ENCODE peak calls at places on chromosomes 12 and 14, in nine cellular contexts. One of them, this sample, is unnamed.

GRCh38 chr12:74292351-74293194 is 245.1 kb upstream of the ATXN7L3B start:
- DNase-seq in tibial nerve: no peak
- DNase-seq in Karpas-422: no peak
- DNase-seq in HCT116: no peak
- DNase-seq in endodermal cell: peak; percentile 73
- DNase-seq in mammary epithelial cell: no peak
- DNase-seq in GM23338: peak; percentile 43
- DNase-seq in mucosa of descending colon: no peak
- DNase-seq in psoas muscle: no peak
- DNase-seq in this sample: no peak

GRCh38 chr12:50110762-50111416 is 1.1 kb upstream of the COX14 start:
- DNase-seq in tibial nerve: no peak
- DNase-seq in Karpas-422: peak; percentile 95
- DNase-seq in HCT116: no peak
- DNase-seq in endodermal cell: peak; percentile 92
- DNase-seq in mammary epithelial cell: peak; percentile 28
- DNase-seq in GM23338: peak; percentile 70
- DNase-seq in mucosa of descending colon: peak; percentile 86
- DNase-seq in psoas muscle: peak; percentile 92
- DNase-seq in this sample: no peak

GRCh38 chr12:49922349-49923034 is 18.8 kb upstream of the FAIM2 start:
- DNase-seq in tibial nerve: no peak
- DNase-seq in Karpas-422: no peak
- DNase-seq in HCT116: no peak
- DNase-seq in endodermal cell: peak; percentile 43
- DNase-seq in mammary epithelial cell: no peak
- DNase-seq in GM23338: no peak
- DNase-seq in mucosa of descending colon: no peak
- DNase-seq in psoas muscle: peak; percentile 61
- DNase-seq in this sample: no peak

GRCh38 chr12:70756791-70757190 is 119.6 kb upstream of the PTPRB start:
- DNase-seq in tibial nerve: no peak
- DNase-seq in Karpas-422: no peak
- DNase-seq in HCT116: no peak
- DNase-seq in endodermal cell: no peak
- DNase-seq in mammary epithelial cell: no peak
- DNase-seq in GM23338: no peak
- DNase-seq in mucosa of descending colon: no peak
- DNase-seq in psoas muscle: no peak
- DNase-seq in this sample: no peak

GRCh38 chr12:510071-510825 is 50.5 kb downstream of the B4GALNT3 start:
- DNase-seq in tibial nerve: no peak
- DNase-seq in Karpas-422: no peak
- DNase-seq in HCT116: no peak
- DNase-seq in endodermal cell: peak; percentile 96
- DNase-seq in mammary epithelial cell: peak; percentile 21
- DNase-seq in GM23338: peak; percentile 58
- DNase-seq in mucosa of descending colon: peak; percentile 79
- DNase-seq in psoas muscle: no peak
- DNase-seq in this sample: no peak

GRCh38 chr14:38208825-38209562 is 1.3 kb downstream of the SSTR1 start:
- DNase-seq in tibial nerve: no peak
- DNase-seq in Karpas-422: no peak
- DNase-seq in HCT116: no peak
- DNase-seq in endodermal cell: peak; percentile 83
- DNase-seq in mammary epithelial cell: no peak
- DNase-seq in GM23338: peak; percentile 70
- DNase-seq in mucosa of descending colon: peak; percentile 74
- DNase-seq in psoas muscle: peak; percentile 53
- DNase-seq in this sample: no peak

GRCh38 chr12:26831959-26832816 is 806 bp downstream of the ITPR2 start:
- DNase-seq in tibial nerve: peak; percentile 40
- DNase-seq in Karpas-422: peak; percentile 95
- DNase-seq in HCT116: peak; percentile 19
- DNase-seq in endodermal cell: peak; percentile 87
- DNase-seq in mammary epithelial cell: peak; percentile 77
- DNase-seq in GM23338: peak; percentile 58
- DNase-seq in mucosa of descending colon: peak; percentile 76
- DNase-seq in psoas muscle: peak; percentile 77
- DNase-seq in this sample: peak; percentile 75

GRCh38 chr14:30291216-30291615 is 267.7 kb upstream of the G2E3 start:
- DNase-seq in tibial nerve: no peak
- DNase-seq in Karpas-422: no peak
- DNase-seq in HCT116: no peak
- DNase-seq in endodermal cell: no peak
- DNase-seq in mammary epithelial cell: peak; percentile 21
- DNase-seq in GM23338: no peak
- DNase-seq in mucosa of descending colon: no peak
- DNase-seq in psoas muscle: no peak
- DNase-seq in this sample: no peak

GRCh38 chr14:49975286-49975685 is 82.4 kb downstream of the ARF6 start:
- DNase-seq in tibial nerve: no peak
- DNase-seq in Karpas-422: no peak
- DNase-seq in HCT116: peak; percentile 93
- DNase-seq in endodermal cell: no peak
- DNase-seq in mammary epithelial cell: peak; percentile 81
- DNase-seq in GM23338: no peak
- DNase-seq in mucosa of descending colon: no peak
- DNase-seq in psoas muscle: no peak
- DNase-seq in this sample: no peak

GRCh38 chr14:81990312-81990761 is 456.7 kb upstream of the SEL1L start:
- DNase-seq in tibial nerve: peak; percentile 69
- DNase-seq in Karpas-422: peak; percentile 89
- DNase-seq in HCT116: peak; percentile 18
- DNase-seq in endodermal cell: peak; percentile 84
- DNase-seq in mammary epithelial cell: peak; percentile 32
- DNase-seq in GM23338: peak; percentile 72
- DNase-seq in mucosa of descending colon: no peak
- DNase-seq in psoas muscle: no peak
- DNase-seq in this sample: peak; percentile 43

GRCh38 chr14:27148143-27148542 is 550.3 kb upstream of the NOVA1 start:
- DNase-seq in tibial nerve: no peak
- DNase-seq in Karpas-422: no peak
- DNase-seq in HCT116: no peak
- DNase-seq in endodermal cell: no peak
- DNase-seq in mammary epithelial cell: no peak
- DNase-seq in GM23338: no peak
- DNase-seq in mucosa of descending colon: no peak
- DNase-seq in psoas muscle: no peak
- DNase-seq in this sample: no peak

GRCh38 chr14:45678163-45678562 is 425.2 kb upstream of the MIS18BP1 start:
- DNase-seq in tibial nerve: no peak
- DNase-seq in Karpas-422: peak; percentile 34
- DNase-seq in HCT116: no peak
- DNase-seq in endodermal cell: no peak
- DNase-seq in mammary epithelial cell: no peak
- DNase-seq in GM23338: no peak
- DNase-seq in mucosa of descending colon: no peak
- DNase-seq in psoas muscle: no peak
- DNase-seq in this sample: no peak

GRCh38 chr12:94172031-94172430 is 23.7 kb downstream of the PLXNC1 start:
- DNase-seq in tibial nerve: no peak
- DNase-seq in Karpas-422: no peak
- DNase-seq in HCT116: no peak
- DNase-seq in endodermal cell: no peak
- DNase-seq in mammary epithelial cell: no peak
- DNase-seq in GM23338: no peak
- DNase-seq in mucosa of descending colon: no peak
- DNase-seq in psoas muscle: no peak
- DNase-seq in this sample: peak; percentile 33

GRCh38 chr12:83042441-83043215 is 355.9 kb downstream of the TMTC2 start:
- DNase-seq in tibial nerve: no peak
- DNase-seq in Karpas-422: no peak
- DNase-seq in HCT116: no peak
- DNase-seq in endodermal cell: peak; percentile 58
- DNase-seq in mammary epithelial cell: no peak
- DNase-seq in GM23338: peak; percentile 18
- DNase-seq in mucosa of descending colon: no peak
- DNase-seq in psoas muscle: no peak
- DNase-seq in this sample: no peak

GRCh38 chr12:18479266-18479665 is 217.9 kb downstream of the PIK3C2G start:
- DNase-seq in tibial nerve: no peak
- DNase-seq in Karpas-422: no peak
- DNase-seq in HCT116: no peak
- DNase-seq in endodermal cell: no peak
- DNase-seq in mammary epithelial cell: peak; percentile 89
- DNase-seq in GM23338: no peak
- DNase-seq in mucosa of descending colon: no peak
- DNase-seq in psoas muscle: no peak
- DNase-seq in this sample: no peak

DNA sequence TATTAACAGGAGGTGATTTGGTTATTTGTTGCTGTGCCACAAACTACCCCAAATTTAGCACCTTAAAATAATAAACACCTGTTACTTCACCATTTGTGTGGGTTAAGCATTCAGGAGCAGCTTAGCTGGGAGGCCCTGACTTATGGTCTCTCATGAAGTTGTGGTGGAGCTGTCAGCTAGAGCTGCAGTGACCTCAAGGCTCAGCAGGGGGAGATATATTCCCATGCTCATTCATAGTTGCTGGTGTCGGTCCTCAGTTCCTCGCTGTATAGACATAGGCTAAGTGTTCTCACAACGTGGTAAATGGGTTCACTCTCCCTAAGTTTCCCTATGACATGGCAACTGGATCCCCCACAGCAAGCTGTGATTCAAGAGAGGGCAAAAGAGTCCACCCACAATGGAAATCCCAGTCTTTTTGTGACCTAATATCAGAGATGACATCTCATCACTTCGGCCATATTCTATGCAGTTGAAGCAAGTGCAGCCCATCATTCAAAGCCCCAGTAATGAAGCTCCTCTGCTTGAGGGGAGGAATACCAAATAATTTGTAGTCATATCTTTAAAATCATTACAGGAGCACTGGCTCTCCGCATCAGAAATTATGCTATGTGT is 41.1 kb downstream of the PRB3 start:
- DNase-seq in tibial nerve: no peak
- DNase-seq in Karpas-422: peak; percentile 75
- DNase-seq in HCT116: peak; percentile 35
- DNase-seq in endodermal cell: peak; percentile 93
- DNase-seq in mammary epithelial cell: peak; percentile 39
- DNase-seq in GM23338: peak; percentile 83
- DNase-seq in mucosa of descending colon: no peak
- DNase-seq in psoas muscle: no peak
- DNase-seq in this sample: peak; percentile 48
- H3K4me1 ChIP-seq in tibial nerve: no peaks in the 10 kb centered on the region
- H3K4me1 ChIP-seq in Karpas-422: no peaks in the 10 kb centered on the region
- H3K4me1 ChIP-seq in HCT116: no peaks in the 10 kb centered on the region
- H3K4me1 ChIP-seq in endodermal cell: no peaks in the 10 kb centered on the region
- H3K4me1 ChIP-seq in mammary epithelial cell: no peaks in the 10 kb centered on the region
- H3K4me1 ChIP-seq in GM23338: no peaks in the 10 kb centered on the region
- H3K4me1 ChIP-seq in mucosa of descending colon: no peaks in the 10 kb centered on the region
- H3K4me1 ChIP-seq in psoas muscle: no peaks in the 10 kb centered on the region
- H3K4me1 ChIP-seq in this sample: no peaks in the 10 kb centered on the region

GRCh38 chr14:61558271-61558670 is 137.0 kb upstream of the HIF1A start:
- DNase-seq in tibial nerve: no peak
- DNase-seq in Karpas-422: no peak
- DNase-seq in HCT116: no peak
- DNase-seq in endodermal cell: no peak
- DNase-seq in mammary epithelial cell: no peak
- DNase-seq in GM23338: no peak
- DNase-seq in mucosa of descending colon: no peak
- DNase-seq in psoas muscle: no peak
- DNase-seq in this sample: no peak
- H3K4me1 ChIP-seq in tibial nerve: peaks cover 5% of the 10 kb centered on the region
- H3K4me1 ChIP-seq in Karpas-422: peaks cover 15% of the 10 kb centered on the region
- H3K4me1 ChIP-seq in HCT116: peaks cover 62% of the 10 kb centered on the region
- H3K4me1 ChIP-seq in endodermal cell: peaks cover 5% of the 10 kb centered on the region
- H3K4me1 ChIP-seq in mammary epithelial cell: peaks cover 69% of the 10 kb centered on the region
- H3K4me1 ChIP-seq in GM23338: peaks cover 17% of the 10 kb centered on the region
- H3K4me1 ChIP-seq in mucosa of descending colon: peaks cover 6% of the 10 kb centered on the region
- H3K4me1 ChIP-seq in psoas muscle: peaks cover 37% of the 10 kb centered on the region
- H3K4me1 ChIP-seq in this sample: peaks cover 16% of the 10 kb centered on the region

GRCh38 chr14:21258889-21259787 is 10.1 kb downstream of the HNRNPC start:
- DNase-seq in tibial nerve: no peak
- DNase-seq in Karpas-422: no peak
- DNase-seq in HCT116: no peak
- DNase-seq in endodermal cell: no peak
- DNase-seq in mammary epithelial cell: no peak
- DNase-seq in GM23338: no peak
- DNase-seq in mucosa of descending colon: no peak
- DNase-seq in psoas muscle: no peak
- DNase-seq in this sample: no peak

GRCh38 chr14:21263284-21264024 is 5.8 kb downstream of the HNRNPC start:
- DNase-seq in tibial nerve: no peak
- DNase-seq in Karpas-422: no peak
- DNase-seq in HCT116: no peak
- DNase-seq in endodermal cell: no peak
- DNase-seq in mammary epithelial cell: no peak
- DNase-seq in GM23338: no peak
- DNase-seq in mucosa of descending colon: no peak
- DNase-seq in psoas muscle: no peak
- DNase-seq in this sample: no peak

GRCh38 chr14:21264025-21264801 is 5.0 kb downstream of the HNRNPC start:
- DNase-seq in tibial nerve: no peak
- DNase-seq in Karpas-422: no peak
- DNase-seq in HCT116: no peak
- DNase-seq in endodermal cell: no peak
- DNase-seq in mammary epithelial cell: peak; percentile 80
- DNase-seq in GM23338: no peak
- DNase-seq in mucosa of descending colon: no peak
- DNase-seq in psoas muscle: no peak
- DNase-seq in this sample: no peak

GRCh38 chr14:21262410-21262809 is 6.8 kb downstream of the HNRNPC start:
- DNase-seq in tibial nerve: no peak
- DNase-seq in Karpas-422: no peak
- DNase-seq in HCT116: no peak
- DNase-seq in endodermal cell: no peak
- DNase-seq in mammary epithelial cell: no peak
- DNase-seq in GM23338: no peak
- DNase-seq in mucosa of descending colon: no peak
- DNase-seq in psoas muscle: no peak
- DNase-seq in this sample: no peak

DNA sequence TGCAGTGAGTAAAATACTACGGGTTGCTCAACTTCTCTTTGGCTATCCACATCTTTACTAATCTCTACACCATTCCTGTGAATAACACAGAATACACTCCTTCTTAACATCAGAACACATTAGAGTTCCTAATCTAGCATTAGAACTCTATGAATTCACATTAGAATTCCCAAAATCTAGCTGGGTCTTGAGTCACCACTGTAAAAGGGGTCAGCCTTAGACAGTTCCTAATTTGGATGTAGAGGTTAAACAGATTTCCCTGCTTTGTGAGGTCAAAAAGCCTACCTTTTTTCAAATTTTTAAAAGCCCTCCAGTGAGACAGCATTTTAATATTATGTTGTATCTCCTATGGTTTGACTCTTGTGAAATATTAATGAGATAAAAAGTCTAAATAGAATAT is 7.4 kb downstream of the HNRNPC start:
- DNase-seq in tibial nerve: no peak
- DNase-seq in Karpas-422: no peak
- DNase-seq in HCT116: no peak
- DNase-seq in endodermal cell: no peak
- DNase-seq in mammary epithelial cell: no peak
- DNase-seq in GM23338: no peak
- DNase-seq in mucosa of descending colon: no peak
- DNase-seq in psoas muscle: no peak
- DNase-seq in this sample: no peak
- H3K4me1 ChIP-seq in tibial nerve: peaks cover 74% of the 10 kb centered on the region
- H3K4me1 ChIP-seq in Karpas-422: peaks cover 42% of the 10 kb centered on the region
- H3K4me1 ChIP-seq in HCT116: peaks cover 29% of the 10 kb centered on the region
- H3K4me1 ChIP-seq in endodermal cell: no peaks in the 10 kb centered on the region
- H3K4me1 ChIP-seq in mammary epithelial cell: peaks cover 43% of the 10 kb centered on the region
- H3K4me1 ChIP-seq in GM23338: peaks cover 43% of the 10 kb centered on the region
- H3K4me1 ChIP-seq in mucosa of descending colon: peaks cover 46% of the 10 kb centered on the region
- H3K4me1 ChIP-seq in psoas muscle: peaks cover 94% of the 10 kb centered on the region
- H3K4me1 ChIP-seq in this sample: peaks cover 85% of the 10 kb centered on the region

GRCh38 chr14:25026476-25027137 is 23.3 kb downstream of the STXBP6 start:
- DNase-seq in tibial nerve: no peak
- DNase-seq in Karpas-422: no peak
- DNase-seq in HCT116: no peak
- DNase-seq in endodermal cell: no peak
- DNase-seq in mammary epithelial cell: no peak
- DNase-seq in GM23338: no peak
- DNase-seq in mucosa of descending colon: no peak
- DNase-seq in psoas muscle: no peak
- DNase-seq in this sample: no peak
- H3K4me1 ChIP-seq in tibial nerve: no peaks in the 10 kb centered on the region
- H3K4me1 ChIP-seq in Karpas-422: no peaks in the 10 kb centered on the region
- H3K4me1 ChIP-seq in HCT116: no peaks in the 10 kb centered on the region
- H3K4me1 ChIP-seq in endodermal cell: no peaks in the 10 kb centered on the region
- H3K4me1 ChIP-seq in mammary epithelial cell: no peaks in the 10 kb centered on the region
- H3K4me1 ChIP-seq in GM23338: peaks cover 8% of the 10 kb centered on the region
- H3K4me1 ChIP-seq in mucosa of descending colon: no peaks in the 10 kb centered on the region
- H3K4me1 ChIP-seq in psoas muscle: no peaks in the 10 kb centered on the region
- H3K4me1 ChIP-seq in this sample: no peaks in the 10 kb centered on the region

This sample was measured in DND-41.